ENCODE peak calls at places on chromosome 22, in four cellular contexts. M, S, N and C are unnamed samples.

GRCh38 chr22:18035740-18036139 is 11.4 kb upstream of the MICAL3 start:
- DNase-seq in N (no peak), S (no peak), M (no peak), C (no peak)

GRCh38 chr22:24938741-24939341 is 7.7 kb downstream of the LHFPL7 start:
- DNase-seq in M (peak), N (no peak), S (peak), C (peak)

GRCh38 chr22:20107471-20107901 is 8.4 kb upstream of the RANBP1 start:
- DNase-seq in N (no peak), M (no peak), S (no peak), C (no peak)

GRCh38 chr22:50226224-50227165 is 18.3 kb downstream of the TUBGCP6 start:
- DNase-seq in S (no peak), M (no peak), N (no peak), C (no peak)

GRCh38 chr22:25346859-25347751 is 127.7 kb downstream of the CRYBB2 start:
- DNase-seq in N (no peak), S (no peak), M (no peak), C (peak)

GRCh38 chr22:22839570-22840314 is 47.9 kb upstream of the IGLL5 start:
- DNase-seq in S (no peak), M (no peak), N (no peak), C (no peak)

GRCh38 chr22:47621253-47621652 is 858.8 kb downstream of the TBC1D22A start:
- DNase-seq in N (no peak), M (no peak), S (no peak), C (no peak)

GRCh38 chr22:27242917-27243589 is 558.5 kb downstream of the MN1 start:
- DNase-seq in M (no peak), S (no peak), N (no peak), C (no peak)

GRCh38 chr22:33300165-33300564 is 242.0 kb upstream of the SYN3 start:
- DNase-seq in M (no peak), N (no peak), S (no peak), C (no peak)

GRCh38 chr22:49209452-49210195 is 618.0 kb downstream of the BRD1 start:
- DNase-seq in M (no peak), S (no peak), N (peak), C (no peak)

GRCh38 chr22:48510599-48510998 is 1317.1 kb downstream of the BRD1 start:
- DNase-seq in M (no peak), S (no peak), N (no peak), C (no peak)

GRCh38 chr22:46075764-46076531 is 74.4 kb upstream of the PPARA start:
- DNase-seq in S (peak), M (no peak), N (no peak), C (peak)

GRCh38 chr22:39748877-39749276 is 144.7 kb downstream of the ENTHD1 start:
- DNase-seq in M (no peak), N (no peak), S (peak), C (no peak)

GRCh38 chr22:23070418-23071162 is at the start of gene GNAZ:
- DNase-seq in S (peak), N (no peak), M (peak), C (no peak)

GRCh38 chr22:33853200-33854097 is 66.8 kb downstream of the LARGE1 start:
- DNase-seq in M (no peak), N (no peak), S (peak), C (peak)

GRCh38 chr22:42868751-42869251 is 11.7 kb upstream of the ARFGAP3 start:
- DNase-seq in S (no peak), N (no peak), M (no peak), C (peak)

GRCh38 chr22:46596032-46596441 is 24.1 kb upstream of the GRAMD4 start:
- DNase-seq in S (peak), M (no peak), N (no peak), C (no peak)

GRCh38 chr22:24406322-24407277 is 20.8 kb upstream of the ADORA2A start:
- DNase-seq in M (no peak), S (no peak), N (no peak), C (no peak)

GRCh38 chr22:44535362-44536095 is 37.5 kb upstream of the RTL6 start:
- DNase-seq in S (no peak), M (no peak), N (no peak), C (no peak)

GRCh38 chr22:22442928-22443709 is 65.4 kb downstream of the ZNF280B start:
- DNase-seq in S (no peak), M (no peak), N (no peak), C (no peak)

GRCh38 chr22:49701380-49702067 is 126.1 kb downstream of the BRD1 start:
- DNase-seq in N (no peak), M (no peak), S (no peak), C (no peak)

GRCh38 chr22:24156146-24156914 is 25.0 kb upstream of the SUSD2 start:
- DNase-seq in S (peak), M (peak), N (no peak), C (peak)